ENCODE peak calls at places on chromosomes 11 and 22, in six cellular contexts. One of them, this sample, is unnamed.

GRCh38 chr11:68890490-68891231 is 13.0 kb downstream of the MRPL21 start:
- DNase-seq in CD4-positive, CD25-positive, alpha-beta regulatory T cell: no peak
- DNase-seq in heart left ventricle: peak; percentile 90
- DNase-seq in mammary epithelial cell: no peak
- DNase-seq in fibroblast of lung: peak; percentile 73
- DNase-seq in heart right ventricle: peak; percentile 95
- DNase-seq in this sample: no peak

GRCh38 chr11:28100665-28101064 is 7.3 kb downstream of the KIF18A start:
- DNase-seq in CD4-positive, CD25-positive, alpha-beta regulatory T cell: no peak
- DNase-seq in heart left ventricle: no peak
- DNase-seq in mammary epithelial cell: no peak
- DNase-seq in fibroblast of lung: no peak
- DNase-seq in heart right ventricle: no peak
- DNase-seq in this sample: no peak

GRCh38 chr11:95067828-95068244 is 1.1 kb downstream of the SRSF8 start:
- DNase-seq in CD4-positive, CD25-positive, alpha-beta regulatory T cell: no peak
- DNase-seq in heart left ventricle: no peak
- DNase-seq in mammary epithelial cell: no peak
- DNase-seq in fibroblast of lung: peak; percentile 39
- DNase-seq in heart right ventricle: no peak
- DNase-seq in this sample: no peak

GRCh38 chr22:37491559-37492427 is 5.6 kb upstream of the MFNG start:
- DNase-seq in CD4-positive, CD25-positive, alpha-beta regulatory T cell: no peak
- DNase-seq in heart left ventricle: no peak
- DNase-seq in mammary epithelial cell: no peak
- DNase-seq in fibroblast of lung: no peak
- DNase-seq in heart right ventricle: no peak
- DNase-seq in this sample: no peak

GRCh38 chr11:14644396-14645246 is 1.0 kb downstream of the PDE3B start:
- DNase-seq in CD4-positive, CD25-positive, alpha-beta regulatory T cell: no peak
- DNase-seq in heart left ventricle: no peak
- DNase-seq in mammary epithelial cell: peak; percentile 16
- DNase-seq in fibroblast of lung: peak; percentile 31
- DNase-seq in heart right ventricle: peak; percentile 15
- DNase-seq in this sample: peak; percentile 27

GRCh38 chr11:126405906-126406305 is 50.4 kb downstream of the ST3GAL4 start:
- DNase-seq in CD4-positive, CD25-positive, alpha-beta regulatory T cell: no peak
- DNase-seq in heart left ventricle: no peak
- DNase-seq in mammary epithelial cell: peak; percentile 26
- DNase-seq in fibroblast of lung: no peak
- DNase-seq in heart right ventricle: no peak
- DNase-seq in this sample: no peak

GRCh38 chr22:30393322-30393680 is 3.5 kb upstream of the SEC14L2 start:
- DNase-seq in CD4-positive, CD25-positive, alpha-beta regulatory T cell: no peak
- DNase-seq in heart left ventricle: no peak
- DNase-seq in mammary epithelial cell: no peak
- DNase-seq in fibroblast of lung: no peak
- DNase-seq in heart right ventricle: no peak
- DNase-seq in this sample: no peak

GRCh38 chr11:71138737-71139425 is 113.5 kb downstream of the SHANK2 start:
- DNase-seq in CD4-positive, CD25-positive, alpha-beta regulatory T cell: no peak
- DNase-seq in heart left ventricle: no peak
- DNase-seq in mammary epithelial cell: no peak
- DNase-seq in fibroblast of lung: no peak
- DNase-seq in heart right ventricle: no peak
- DNase-seq in this sample: no peak

GRCh38 chr11:36564376-36565032 is 3.3 kb upstream of the RAG1 start:
- DNase-seq in CD4-positive, CD25-positive, alpha-beta regulatory T cell: peak; percentile 23
- DNase-seq in heart left ventricle: no peak
- DNase-seq in mammary epithelial cell: peak; percentile 38
- DNase-seq in fibroblast of lung: peak; percentile 77
- DNase-seq in heart right ventricle: peak; percentile 49
- DNase-seq in this sample: peak; percentile 17

GRCh38 chr22:39327995-39328754 is 8.8 kb upstream of the RPL3 start:
- DNase-seq in CD4-positive, CD25-positive, alpha-beta regulatory T cell: no peak
- DNase-seq in heart left ventricle: no peak
- DNase-seq in mammary epithelial cell: no peak
- DNase-seq in fibroblast of lung: no peak
- DNase-seq in heart right ventricle: no peak
- DNase-seq in this sample: no peak

GRCh38 chr22:49614966-49615965 is 212.4 kb downstream of the BRD1 start:
- DNase-seq in CD4-positive, CD25-positive, alpha-beta regulatory T cell: no peak
- DNase-seq in heart left ventricle: peak; percentile 39
- DNase-seq in mammary epithelial cell: no peak
- DNase-seq in fibroblast of lung: no peak
- DNase-seq in heart right ventricle: no peak
- DNase-seq in this sample: no peak

DNA sequence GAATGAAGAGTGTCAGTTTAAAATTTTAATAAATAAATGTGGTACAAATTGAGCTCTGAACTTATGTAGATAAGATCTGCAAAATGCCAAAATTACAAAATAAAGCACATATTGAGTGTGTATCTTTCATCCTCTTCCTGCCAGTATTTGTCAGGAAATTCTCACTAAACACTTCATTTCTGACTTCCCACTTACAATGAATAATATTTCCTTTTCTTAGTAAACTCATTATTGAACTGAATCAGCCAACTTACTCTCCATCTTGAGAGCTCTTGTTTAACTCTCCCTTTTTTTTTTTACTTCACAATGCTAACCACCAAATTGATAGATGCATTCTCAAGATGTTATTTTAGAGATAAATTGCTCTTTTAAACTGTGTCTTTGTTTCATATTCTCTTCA is 1230.2 kb downstream of the JRKL start:
- DNase-seq in CD4-positive, CD25-positive, alpha-beta regulatory T cell: no peak
- DNase-seq in heart left ventricle: no peak
- DNase-seq in mammary epithelial cell: no peak
- DNase-seq in fibroblast of lung: no peak
- DNase-seq in heart right ventricle: no peak
- DNase-seq in this sample: no peak
- H3K9me3 ChIP-seq in CD4-positive, CD25-positive, alpha-beta regulatory T cell: peaks cover 5% of the 10 kb centered on the region
- H3K9me3 ChIP-seq in heart left ventricle: peaks cover 6% of the 10 kb centered on the region
- H3K9me3 ChIP-seq in mammary epithelial cell: peaks cover 2% of the 10 kb centered on the region
- H3K9me3 ChIP-seq in fibroblast of lung: no peaks in the 10 kb centered on the region
- H3K9me3 ChIP-seq in heart right ventricle: peaks cover 10% of the 10 kb centered on the region
- H3K9me3 ChIP-seq in this sample: no peaks in the 10 kb centered on the region

GRCh38 chr22:45843030-45843429 is 133.9 kb downstream of the WNT7B start:
- DNase-seq in CD4-positive, CD25-positive, alpha-beta regulatory T cell: no peak
- DNase-seq in heart left ventricle: no peak
- DNase-seq in mammary epithelial cell: no peak
- DNase-seq in fibroblast of lung: no peak
- DNase-seq in heart right ventricle: no peak
- DNase-seq in this sample: no peak
- H3K36me3 ChIP-seq in CD4-positive, CD25-positive, alpha-beta regulatory T cell: peaks cover 51% of the 10 kb centered on the region
- H3K36me3 ChIP-seq in heart left ventricle: peaks cover 46% of the 10 kb centered on the region
- H3K36me3 ChIP-seq in mammary epithelial cell: peaks cover 9% of the 10 kb centered on the region
- H3K36me3 ChIP-seq in fibroblast of lung: peaks cover 4% of the 10 kb centered on the region
- H3K36me3 ChIP-seq in heart right ventricle: no peaks in the 10 kb centered on the region
- H3K36me3 ChIP-seq in this sample: no peaks in the 10 kb centered on the region

GRCh38 chr11:19696073-19696472 is 16.6 kb upstream of the NAV2 start:
- DNase-seq in CD4-positive, CD25-positive, alpha-beta regulatory T cell: no peak
- DNase-seq in heart left ventricle: no peak
- DNase-seq in mammary epithelial cell: no peak
- DNase-seq in fibroblast of lung: no peak
- DNase-seq in heart right ventricle: no peak
- DNase-seq in this sample: no peak

GRCh38 chr11:19694796-19695345 is 17.8 kb upstream of the NAV2 start:
- DNase-seq in CD4-positive, CD25-positive, alpha-beta regulatory T cell: no peak
- DNase-seq in heart left ventricle: no peak
- DNase-seq in mammary epithelial cell: no peak
- DNase-seq in fibroblast of lung: no peak
- DNase-seq in heart right ventricle: no peak
- DNase-seq in this sample: no peak

GRCh38 chr11:19698493-19699292 is 13.9 kb upstream of the NAV2 start:
- DNase-seq in CD4-positive, CD25-positive, alpha-beta regulatory T cell: no peak
- DNase-seq in heart left ventricle: no peak
- DNase-seq in mammary epithelial cell: peak; percentile 60
- DNase-seq in fibroblast of lung: peak; percentile 67
- DNase-seq in heart right ventricle: peak; percentile 79
- DNase-seq in this sample: no peak

GRCh38 chr11:19697721-19698121 is 14.9 kb upstream of the NAV2 start:
- DNase-seq in CD4-positive, CD25-positive, alpha-beta regulatory T cell: no peak
- DNase-seq in heart left ventricle: no peak
- DNase-seq in mammary epithelial cell: no peak
- DNase-seq in fibroblast of lung: no peak
- DNase-seq in heart right ventricle: no peak
- DNase-seq in this sample: no peak

GRCh38 chr11:19696904-19697303 is 15.7 kb upstream of the NAV2 start:
- DNase-seq in CD4-positive, CD25-positive, alpha-beta regulatory T cell: no peak
- DNase-seq in heart left ventricle: no peak
- DNase-seq in mammary epithelial cell: no peak
- DNase-seq in fibroblast of lung: no peak
- DNase-seq in heart right ventricle: no peak
- DNase-seq in this sample: no peak
- H3K4me3 ChIP-seq in CD4-positive, CD25-positive, alpha-beta regulatory T cell: no peak overlapping the region
- H3K4me3 ChIP-seq in heart left ventricle: no peak overlapping the region
- H3K4me3 ChIP-seq in mammary epithelial cell: no peak overlapping the region
- H3K4me3 ChIP-seq in fibroblast of lung: no peak overlapping the region
- H3K4me3 ChIP-seq in heart right ventricle: no peak overlapping the region
- H3K4me3 ChIP-seq in this sample: no peak overlapping the region

GRCh38 chr11:2649848-2650247 is 49.9 kb downstream of the KCNQ1OT1 start:
- DNase-seq in CD4-positive, CD25-positive, alpha-beta regulatory T cell: no peak
- DNase-seq in heart left ventricle: no peak
- DNase-seq in mammary epithelial cell: no peak
- DNase-seq in fibroblast of lung: no peak
- DNase-seq in heart right ventricle: no peak
- DNase-seq in this sample: no peak
- H3K9me3 ChIP-seq in CD4-positive, CD25-positive, alpha-beta regulatory T cell: peaks cover 27% of the 10 kb centered on the region
- H3K9me3 ChIP-seq in heart left ventricle: peaks cover 46% of the 10 kb centered on the region
- H3K9me3 ChIP-seq in mammary epithelial cell: peaks cover 36% of the 10 kb centered on the region
- H3K9me3 ChIP-seq in fibroblast of lung: peaks cover 3% of the 10 kb centered on the region
- H3K9me3 ChIP-seq in heart right ventricle: peaks cover 44% of the 10 kb centered on the region
- H3K9me3 ChIP-seq in this sample: peaks cover 13% of the 10 kb centered on the region

GRCh38 chr11:111629499-111629898 is 27.2 kb downstream of the SIK2 start:
- DNase-seq in CD4-positive, CD25-positive, alpha-beta regulatory T cell: no peak
- DNase-seq in heart left ventricle: no peak
- DNase-seq in mammary epithelial cell: no peak
- DNase-seq in fibroblast of lung: no peak
- DNase-seq in heart right ventricle: no peak
- DNase-seq in this sample: no peak

GRCh38 chr11:111624602-111625001 is 22.4 kb downstream of the SIK2 start:
- DNase-seq in CD4-positive, CD25-positive, alpha-beta regulatory T cell: no peak
- DNase-seq in heart left ventricle: no peak
- DNase-seq in mammary epithelial cell: no peak
- DNase-seq in fibroblast of lung: peak; percentile 63
- DNase-seq in heart right ventricle: no peak
- DNase-seq in this sample: no peak

GRCh38 chr11:111623527-111624030 is 21.3 kb downstream of the SIK2 start:
- DNase-seq in CD4-positive, CD25-positive, alpha-beta regulatory T cell: no peak
- DNase-seq in heart left ventricle: no peak
- DNase-seq in mammary epithelial cell: peak; percentile 62
- DNase-seq in fibroblast of lung: no peak
- DNase-seq in heart right ventricle: no peak
- DNase-seq in this sample: no peak

GRCh38 chr11:111631034-111631665 is 28.9 kb downstream of the SIK2 start:
- DNase-seq in CD4-positive, CD25-positive, alpha-beta regulatory T cell: no peak
- DNase-seq in heart left ventricle: no peak
- DNase-seq in mammary epithelial cell: peak; percentile 43
- DNase-seq in fibroblast of lung: no peak
- DNase-seq in heart right ventricle: no peak
- DNase-seq in this sample: no peak

DNA sequence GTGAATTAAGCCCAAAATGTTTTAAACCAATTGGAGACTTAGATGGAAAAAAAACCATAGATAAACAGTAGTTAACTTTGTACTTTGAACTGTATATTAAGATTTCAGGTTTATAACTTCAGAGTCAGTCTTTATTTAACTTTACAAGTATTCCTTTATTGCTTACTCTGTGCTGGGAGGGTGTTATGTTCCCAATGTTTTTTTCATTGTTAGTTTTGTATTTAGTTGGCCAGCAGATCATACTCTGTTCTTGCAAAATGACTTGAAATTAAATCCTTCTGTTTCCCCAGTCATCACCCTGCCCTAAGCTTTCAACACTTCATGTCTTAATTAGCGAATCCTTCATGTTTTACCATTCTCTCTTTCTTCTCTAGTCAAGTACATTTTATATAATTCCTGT is 25.3 kb downstream of the SIK2 start:
- DNase-seq in CD4-positive, CD25-positive, alpha-beta regulatory T cell: no peak
- DNase-seq in heart left ventricle: no peak
- DNase-seq in mammary epithelial cell: no peak
- DNase-seq in fibroblast of lung: no peak
- DNase-seq in heart right ventricle: no peak
- DNase-seq in this sample: no peak
- H3K36me3 ChIP-seq in CD4-positive, CD25-positive, alpha-beta regulatory T cell: peaks cover 7% of the 10 kb centered on the region
- H3K36me3 ChIP-seq in heart left ventricle: peaks cover 16% of the 10 kb centered on the region
- H3K36me3 ChIP-seq in mammary epithelial cell: no peaks in the 10 kb centered on the region
- H3K36me3 ChIP-seq in fibroblast of lung: no peaks in the 10 kb centered on the region
- H3K36me3 ChIP-seq in heart right ventricle: no peaks in the 10 kb centered on the region
- H3K36me3 ChIP-seq in this sample: no peaks in the 10 kb centered on the region

GRCh38 chr11:128497057-128497957 is 90.1 kb downstream of the ETS1 start:
- DNase-seq in CD4-positive, CD25-positive, alpha-beta regulatory T cell: no peak
- DNase-seq in heart left ventricle: no peak
- DNase-seq in mammary epithelial cell: peak; percentile 90
- DNase-seq in fibroblast of lung: peak; percentile 98
- DNase-seq in heart right ventricle: peak; percentile 66
- DNase-seq in this sample: no peak

GRCh38 chr11:128496249-128496648 is 91.1 kb downstream of the ETS1 start:
- DNase-seq in CD4-positive, CD25-positive, alpha-beta regulatory T cell: no peak
- DNase-seq in heart left ventricle: no peak
- DNase-seq in mammary epithelial cell: no peak
- DNase-seq in fibroblast of lung: no peak
- DNase-seq in heart right ventricle: no peak
- DNase-seq in this sample: no peak

GRCh38 chr11:128498846-128499245 is 88.5 kb downstream of the ETS1 start:
- DNase-seq in CD4-positive, CD25-positive, alpha-beta regulatory T cell: no peak
- DNase-seq in heart left ventricle: no peak
- DNase-seq in mammary epithelial cell: no peak
- DNase-seq in fibroblast of lung: no peak
- DNase-seq in heart right ventricle: no peak
- DNase-seq in this sample: no peak

GRCh38 chr11:128494418-128495332 is 92.7 kb downstream of the ETS1 start:
- DNase-seq in CD4-positive, CD25-positive, alpha-beta regulatory T cell: no peak
- DNase-seq in heart left ventricle: no peak
- DNase-seq in mammary epithelial cell: no peak
- DNase-seq in fibroblast of lung: no peak
- DNase-seq in heart right ventricle: no peak
- DNase-seq in this sample: no peak

GRCh38 chr11:128496684-128497056 is 90.7 kb downstream of the ETS1 start:
- DNase-seq in CD4-positive, CD25-positive, alpha-beta regulatory T cell: no peak
- DNase-seq in heart left ventricle: no peak
- DNase-seq in mammary epithelial cell: no peak
- DNase-seq in fibroblast of lung: no peak
- DNase-seq in heart right ventricle: no peak
- DNase-seq in this sample: no peak
- H3K4me3 ChIP-seq in CD4-positive, CD25-positive, alpha-beta regulatory T cell: peak overlapping the region; percentile 100
- H3K4me3 ChIP-seq in heart left ventricle: no peak overlapping the region
- H3K4me3 ChIP-seq in mammary epithelial cell: no peak overlapping the region
- H3K4me3 ChIP-seq in fibroblast of lung: peak overlapping the region; percentile 31
- H3K4me3 ChIP-seq in heart right ventricle: no peak overlapping the region
- H3K4me3 ChIP-seq in this sample: peak overlapping the region; percentile 43